ENCODE peak calls at places on chromosomes 12 and 14, in four cellular contexts. Z is fibroblast of villous mesenchyme, Q is iPS DF 6.9, P is dorsolateral prefrontal cortex. V is an unnamed sample.
A peak's percentile ranks its signal among the peaks of the same experiment; 100 is the strongest.

GRCh38 chr14:105356927-105357326 is 41.4 kb upstream of the TEX22 start:
- DNase-seq in Q (no peak), Z (no peak), P (no peak), V (no peak)

GRCh38 chr12:94386422-94386821 is 73.2 kb downstream of the CEP83 start:
- DNase-seq in P (no peak), Q (no peak), Z (peak; percentile 93), V (no peak)

GRCh38 chr12:117874842-117875434 is 93.9 kb downstream of the KSR2 start:
- DNase-seq in Q (peak; percentile 43), P (peak; percentile 67), Z (peak; percentile 54), V (no peak)

GRCh38 chr14:81205639-81206038 is 15.1 kb downstream of the GTF2A1 start:
- DNase-seq in Q (no peak), Z (no peak), P (no peak), V (no peak)

GRCh38 chr14:36383674-36384421 is 63.4 kb upstream of the MBIP start:
- DNase-seq in P (peak; percentile 34), Q (no peak), Z (no peak), V (no peak)

GRCh38 chr14:26773906-26774593 is 176.2 kb upstream of the NOVA1 start:
- DNase-seq in P (no peak), Q (no peak), Z (no peak), V (no peak)

GRCh38 chr12:115407723-115408122 is 723.7 kb upstream of the TBX3 start:
- DNase-seq in Q (no peak), P (no peak), Z (no peak), V (no peak)

GRCh38 chr12:16763901-16764300 is 157.9 kb upstream of the LMO3 start:
- DNase-seq in Q (no peak), P (no peak), Z (peak; percentile 0), V (no peak)

GRCh38 chr12:25585021-25585523 is 32.0 kb upstream of the LMNTD1 start:
- DNase-seq in Q (no peak), P (no peak), Z (peak; percentile 25), V (no peak)

GRCh38 chr12:22624908-22625646 is at the start of gene ETNK1:
- DNase-seq in Q (peak; percentile 85), P (peak; percentile 95), Z (peak; percentile 95), V (peak; percentile 99)

GRCh38 chr12:24226745-24227350 is 277.4 kb upstream of the SOX5 start:
- DNase-seq in Z (peak; percentile 86), Q (no peak), P (no peak), V (no peak)

GRCh38 chr14:102206901-102207300 is 67.2 kb downstream of the WDR20 start:
- DNase-seq in Z (no peak), P (peak; percentile 39), Q (no peak), V (no peak)

GRCh38 chr12:10737249-10737648 is 14.1 kb upstream of the YBX3 start:
- DNase-seq in Q (no peak), P (no peak), Z (no peak), V (no peak)

GRCh38 chr14:72599579-72600470 is 294.1 kb downstream of the DPF3 start:
- DNase-seq in Z (peak; percentile 54), P (no peak), Q (no peak), V (no peak)

GRCh38 chr12:125185740-125186470 is 120.7 kb downstream of the AACS start:
- DNase-seq in Z (peak; percentile 76), Q (no peak), P (peak; percentile 59), V (no peak)

GRCh38 chr14:62189698-62190097 is 427.5 kb downstream of the SNAPC1 start:
- DNase-seq in Q (no peak), P (no peak), Z (no peak), V (no peak)

GRCh38 chr14:51614707-51615106 is 37.0 kb upstream of the FRMD6 start:
- DNase-seq in Q (no peak), Z (no peak), P (no peak), V (no peak)

GRCh38 chr14:77324816-77325745 is 4.2 kb downstream of the GSTZ1 start:
- DNase-seq in P (no peak), Q (no peak), Z (no peak), V (no peak)

GRCh38 chr12:84719997-84720396 is 192.6 kb downstream of the SLC6A15 start:
- DNase-seq in Q (no peak), P (no peak), Z (no peak), V (no peak)

GRCh38 chr12:25979563-25979962 is 21.1 kb downstream of the RASSF8 start:
- DNase-seq in Z (no peak), P (no peak), Q (no peak), V (no peak)

GRCh38 chr12:15268927-15269552 is 47.8 kb upstream of the RERG start:
- DNase-seq in Q (peak; percentile 13), Z (peak; percentile 73), P (no peak), V (peak; percentile 87)

GRCh38 chr12:119574255-119574654 is 19.3 kb upstream of the TMEM233 start:
- DNase-seq in Z (no peak), P (no peak), Q (no peak), V (no peak)

GRCh38 chr14:72780771-72781170 is 113.1 kb downstream of the DPF3 start:
- DNase-seq in Q (no peak), P (no peak), Z (peak; percentile 76), V (no peak)

GRCh38 chr12:10205251-10205807 is 7.3 kb upstream of the GABARAPL1 start:
- DNase-seq in Q (no peak), P (no peak), Z (peak; percentile 64), V (no peak)

GRCh38 chr12:54891717-54892478 is 37.6 kb downstream of the MUCL1 start:
- DNase-seq in P (no peak), Q (no peak), Z (peak; percentile 1), V (no peak)

GRCh38 chr12:563250-563781 is 99.9 kb downstream of the NINJ2 start:
- DNase-seq in Q (no peak), Z (no peak), P (no peak), V (no peak)

GRCh38 chr14:52589646-52590045 is 37.0 kb downstream of the GPR137C start:
- DNase-seq in Q (no peak), P (no peak), Z (peak; percentile 5), V (no peak)

GRCh38 chr12:76183459-76184186 is 99.1 kb upstream of the NAP1L1 start:
- DNase-seq in P (no peak), Q (no peak), Z (peak; percentile 96), V (no peak)

GRCh38 chr14:70077005-70077404 is 111.7 kb downstream of the SLC8A3 start:
- DNase-seq in Q (no peak), Z (no peak), P (no peak), V (no peak)

GRCh38 chr14:70078329-70078728 is 110.4 kb downstream of the SLC8A3 start:
- DNase-seq in Z (no peak), P (no peak), Q (no peak), V (no peak)

GRCh38 chr14:70084226-70084625 is 104.5 kb downstream of the SLC8A3 start:
- DNase-seq in P (no peak), Q (no peak), Z (no peak), V (no peak)

GRCh38 chr14:70080081-70080480 is 108.7 kb downstream of the SLC8A3 start:
- DNase-seq in Z (no peak), P (no peak), Q (no peak), V (no peak)
- H3K4me3 ChIP-seq in Z (no peak overlapping the region), P (no peak overlapping the region), Q (no peak overlapping the region), V (no peak overlapping the region)

DNA sequence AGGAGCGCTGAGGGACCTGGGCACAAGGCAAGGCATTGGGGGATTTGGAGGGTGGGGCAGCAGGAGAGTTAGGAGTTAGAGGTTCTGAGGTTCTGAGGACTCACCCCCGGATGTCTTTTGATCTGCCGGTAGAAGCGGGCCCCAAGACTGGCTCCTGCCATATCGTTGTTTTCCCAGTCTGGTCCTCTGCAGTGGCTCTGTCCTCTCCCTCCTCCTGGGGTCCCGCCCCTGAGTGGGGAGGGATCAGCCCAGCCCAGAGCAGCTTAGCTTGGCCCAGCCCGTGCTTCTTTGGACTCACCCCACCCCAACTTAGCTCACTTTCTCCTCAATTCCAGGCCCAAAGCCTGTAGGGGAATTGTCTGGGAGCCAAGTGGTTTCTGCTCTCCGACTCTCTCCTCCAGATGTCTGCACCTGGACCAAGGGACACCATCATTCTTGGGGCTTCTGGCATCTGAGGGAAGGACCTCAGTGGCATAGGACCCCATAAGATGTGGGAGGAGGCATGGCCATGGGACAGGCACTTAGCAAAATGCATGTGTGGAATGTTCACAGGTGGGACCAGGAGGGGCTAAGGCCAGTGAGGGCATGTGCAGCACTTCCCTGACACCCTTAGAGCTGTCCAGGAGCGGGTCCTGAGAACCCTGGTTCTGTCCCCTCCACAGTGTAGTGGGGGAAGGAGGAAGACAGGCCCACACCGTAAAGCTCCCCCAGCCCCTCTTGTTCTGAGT is 7.6 kb downstream of the SHMT2 start:
- DNase-seq in P (no peak), Z (no peak), Q (no peak), V (no peak)
- H3K4me3 ChIP-seq in P (no peak overlapping the region), Z (no peak overlapping the region), Q (no peak overlapping the region), V (no peak overlapping the region)

GRCh38 chr14:74350944-74351323 is 2.7 kb downstream of the VRTN start:
- DNase-seq in Q (no peak), Z (no peak), P (no peak), V (no peak)

GRCh38 chr14:74349757-74350156 is 1.5 kb downstream of the VRTN start:
- DNase-seq in Q (no peak), Z (no peak), P (no peak), V (no peak)

GRCh38 chr14:74348241-74348734 is at the start of gene VRTN:
- DNase-seq in Z (no peak), Q (peak; percentile 74), P (no peak), V (no peak)

GRCh38 chr14:74348735-74349463 is 628 bp downstream of the VRTN start:
- DNase-seq in Q (no peak), P (no peak), Z (no peak), V (no peak)

GRCh38 chr14:74350211-74350943 is 2.1 kb downstream of the VRTN start:
- DNase-seq in Q (no peak), Z (no peak), P (no peak), V (no peak)
- H3K4me3 ChIP-seq in Q (peak overlapping the region; percentile 92), Z (no peak overlapping the region), P (no peak overlapping the region), V (peak overlapping the region; percentile 82)

GRCh38 chr12:27781680-27782079 is 1.6 kb upstream of the MANSC4 start:
- DNase-seq in Q (no peak), Z (peak; percentile 65), P (no peak), V (no peak)
- H3K4me3 ChIP-seq in Q (no peak overlapping the region), Z (peak overlapping the region; percentile 76), P (peak overlapping the region; percentile 74), V (no peak overlapping the region)

GRCh38 chr12:96197503-96198272 is 3.5 kb downstream of the ELK3 start:
- DNase-seq in Z (peak; percentile 91), Q (no peak), P (no peak), V (no peak)
- H3K4me3 ChIP-seq in Z (no peak overlapping the region), Q (no peak overlapping the region), P (no peak overlapping the region), V (no peak overlapping the region)

DNA sequence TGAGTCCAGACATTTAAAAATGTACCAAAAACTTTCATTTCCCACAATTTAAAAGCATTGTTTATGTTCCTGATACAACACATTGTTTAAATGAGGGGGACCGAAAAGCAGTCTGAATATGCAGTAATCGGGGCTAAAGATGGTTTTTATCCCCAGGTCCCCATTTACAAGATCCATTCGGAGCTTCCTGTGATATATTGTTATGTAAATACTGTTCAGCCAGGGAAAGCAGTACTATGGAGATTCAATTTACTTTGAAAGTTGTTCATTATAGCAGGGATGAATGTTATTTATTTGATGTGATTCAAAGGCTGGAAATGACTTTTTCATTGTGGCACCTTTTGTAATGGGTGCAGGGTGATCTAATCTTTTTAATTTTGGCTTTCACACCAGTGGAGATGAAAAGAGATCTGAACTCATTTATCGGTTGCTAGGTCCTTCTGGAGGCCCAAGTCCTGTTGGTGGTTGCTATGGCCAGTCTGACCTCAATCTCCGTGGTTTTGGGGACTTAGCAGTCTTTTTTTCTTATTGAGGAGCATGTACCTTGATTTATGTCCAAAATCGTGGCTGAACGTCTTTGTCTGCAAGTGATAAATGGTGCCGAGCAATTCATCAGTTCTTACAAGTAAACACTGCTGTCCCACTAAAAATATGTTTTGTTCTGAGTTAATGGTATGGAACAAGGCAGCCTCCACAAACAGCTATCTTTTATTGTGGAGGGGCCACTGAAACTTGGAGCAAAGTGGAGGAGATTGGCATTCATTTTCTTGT is 1.8 kb downstream of the RMST start:
- DNase-seq in P (no peak), Q (peak; percentile 41), Z (no peak), V (peak; percentile 69)
- H3K4me3 ChIP-seq in P (peak overlapping the region; percentile 11), Q (peak overlapping the region; percentile 81), Z (no peak overlapping the region), V (peak overlapping the region; percentile 33)

GRCh38 chr14:68815288-68816182 is 22.7 kb upstream of the ZFP36L1 start:
- DNase-seq in Q (no peak), Z (no peak), P (no peak), V (no peak)
- H3K4me3 ChIP-seq in Q (no peak overlapping the region), Z (peak overlapping the region; percentile 25), P (peak overlapping the region; percentile 75), V (peak overlapping the region; percentile 54)

V was measured in NT2/D1.